ENCODE peak calls at places on chromosomes 4 and X, in eight cellular contexts. T is transverse colon, F is GM12878, O is breast epithelium, A is spleen, J is sigmoid colon, U is stomach, B is HCT116. R is an unnamed sample. For H3K4me1, the result is how much of the 10 kb centered on the place peaks cover.

GRCh38 chrX:56798866-56799864 is 70.1 kb downstream of the NBDY start:
- DNase-seq in B (no peak), U (peak), F (no peak), O (peak), A (peak), J (no peak), T (peak), R (no peak)

GRCh38 chr4:121709766-121710405 is 13.1 kb upstream of the ANXA5 start:
- DNase-seq in F (no peak), O (no peak), J (no peak), A (no peak), B (no peak), U (no peak), T (no peak), R (no peak)

GRCh38 chr4:125726121-125726520 is 411.4 kb downstream of the FAT4 start:
- DNase-seq in O (no peak), B (no peak), J (no peak), A (no peak), T (no peak), U (no peak), F (no peak), R (no peak)

GRCh38 chrX:54048413-54048812 is 4.1 kb upstream of the PHF8 start:
- DNase-seq in T (no peak), O (no peak), F (no peak), J (no peak), B (no peak), A (no peak), U (no peak), R (no peak)

GRCh38 chrX:24426340-24426913 is 38.7 kb upstream of the PDK3 start:
- DNase-seq in O (peak), B (no peak), T (no peak), F (no peak), U (no peak), J (no peak), A (no peak), R (no peak)

GRCh38 chr4:57043304-57044251 is 64.9 kb downstream of the POLR2B start:
- DNase-seq in J (no peak), A (no peak), O (peak), U (no peak), B (no peak), F (no peak), T (no peak), R (no peak)

GRCh38 chr4:119506761-119507160 is 121.8 kb downstream of the PDE5A start:
- DNase-seq in J (no peak), B (no peak), F (no peak), U (no peak), T (no peak), O (no peak), A (no peak), R (no peak)

GRCh38 chrX:111127038-111127437 is 31.0 kb downstream of the PAK3 start:
- DNase-seq in F (no peak), T (no peak), O (no peak), A (no peak), J (no peak), B (no peak), U (no peak), R (no peak)

GRCh38 chrX:100995469-100995868 is 26.0 kb downstream of the ARL13A start:
- DNase-seq in U (no peak), F (no peak), A (no peak), T (no peak), J (no peak), B (peak), O (no peak), R (no peak)

GRCh38 chrX:101260435-101260834 is 30.7 kb downstream of the TAF7L start:
- DNase-seq in O (no peak), F (no peak), A (no peak), T (no peak), J (no peak), U (no peak), B (no peak), R (no peak)

GRCh38 chr4:55549888-55550287 is 3.2 kb upstream of the CLOCK start:
- DNase-seq in J (no peak), B (peak), F (no peak), T (no peak), U (no peak), O (no peak), A (no peak), R (no peak)

GRCh38 chr4:3465698-3466671 is 2.9 kb downstream of the DOK7 start:
- DNase-seq in T (no peak), J (no peak), U (no peak), A (peak), F (no peak), O (no peak), B (no peak), R (no peak)

GRCh38 chrX:19388741-19389140 is 45.0 kb downstream of the PDHA1 start:
- DNase-seq in O (no peak), B (no peak), A (no peak), T (no peak), F (no peak), U (no peak), J (no peak), R (no peak)

GRCh38 chrX:41528784-41529183 is 81.6 kb downstream of the NYX start:
- DNase-seq in A (no peak), B (no peak), J (no peak), F (no peak), U (no peak), O (no peak), T (no peak), R (no peak)

GRCh38 chrX:30883141-30883540 is 5.9 kb downstream of the TAB3 start:
- DNase-seq in B (no peak), J (no peak), T (no peak), A (no peak), U (no peak), F (no peak), O (no peak), R (no peak)

GRCh38 chr4:86358176-86358701 is 1.6 kb downstream of the MAPK10 start:
- DNase-seq in T (no peak), B (no peak), U (no peak), J (no peak), A (no peak), O (no peak), F (no peak), R (no peak)

GRCh38 chr4:188145626-188146025 is 6.4 kb downstream of the TRIML1 start:
- DNase-seq in O (no peak), B (no peak), A (no peak), J (no peak), F (no peak), U (no peak), T (no peak), R (no peak)

DNA sequence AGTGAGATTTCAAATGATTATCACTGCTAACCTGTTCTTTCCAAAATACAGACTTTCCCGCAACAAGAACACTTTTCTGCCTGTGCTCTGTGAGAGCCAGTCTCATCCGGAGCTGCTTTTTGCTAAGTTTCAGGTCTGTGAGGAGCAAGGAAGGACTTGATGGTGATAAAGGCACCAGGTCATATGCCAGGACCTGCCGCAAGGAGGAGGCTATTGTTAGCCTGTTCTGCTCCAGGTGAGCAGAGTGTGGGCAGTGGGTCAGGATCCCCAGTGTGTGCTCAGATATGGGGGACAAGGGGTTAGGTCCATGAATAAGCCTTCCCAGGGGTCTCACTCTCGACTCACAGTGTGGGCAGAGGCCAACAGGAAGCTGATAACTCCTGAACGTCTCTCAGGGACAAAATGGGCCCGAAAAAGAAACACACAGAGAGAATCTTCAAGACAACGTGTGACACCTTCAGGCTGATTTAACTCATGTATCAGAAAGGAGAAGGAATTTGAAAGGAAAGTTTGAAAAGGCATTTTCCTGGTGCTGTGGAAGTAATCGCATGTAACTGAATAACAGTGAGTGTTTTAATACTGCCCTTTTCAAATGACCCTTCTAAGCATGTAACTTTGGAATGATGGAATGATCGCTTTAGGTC is 57.7 kb upstream of the PDLIM3 start:
- DNase-seq in A (no peak), O (no peak), J (no peak), T (no peak), U (no peak), F (no peak), B (no peak), R (no peak)
- TF ChIP-seq POLR2AphosphoS5 in A (no peak), O (no peak), J (no peak), T (no peak), U (no peak), F (no peak), B (no peak), R (no peak)

GRCh38 chr4:140374130-140374477 is 658 bp downstream of the SCOC start:
- DNase-seq in F (no peak), U (no peak), J (no peak), B (no peak), T (no peak), A (no peak), O (peak), R (no peak)
- H3K4me1 ChIP-seq in F (under half), U (under half), J (under half), B (under half), T (under half), A (under half), O (under half), R (under half)

GRCh38 chrX:20595928-20596550 is 329.3 kb upstream of the RPS6KA3 start:
- DNase-seq in O (no peak), F (no peak), J (no peak), U (no peak), T (no peak), B (no peak), A (no peak), R (no peak)
- TF ChIP-seq POLR2AphosphoS5 in O (no peak), F (no peak), J (no peak), U (no peak), T (no peak), B (no peak), A (no peak), R (no peak)

GRCh38 chr4:708631-708933 is 3.0 kb downstream of the PCGF3 start:
- DNase-seq in O (no peak), B (no peak), F (no peak), T (no peak), U (no peak), A (no peak), J (peak), R (no peak)
- H3K4me1 ChIP-seq in O (under half), B (under half), F (under half), T (under half), U (half or more), A (half or more), J (under half), R (half or more)

GRCh38 chr4:53676402-53676871 is 85.2 kb upstream of the LNX1 start:
- DNase-seq in A (no peak), J (no peak), T (no peak), U (no peak), O (no peak), B (no peak), F (no peak), R (no peak)
- TF ChIP-seq POLR2AphosphoS5 in A (no peak), J (peak), T (peak), U (peak), O (no peak), B (no peak), F (no peak), R (peak)

DNA sequence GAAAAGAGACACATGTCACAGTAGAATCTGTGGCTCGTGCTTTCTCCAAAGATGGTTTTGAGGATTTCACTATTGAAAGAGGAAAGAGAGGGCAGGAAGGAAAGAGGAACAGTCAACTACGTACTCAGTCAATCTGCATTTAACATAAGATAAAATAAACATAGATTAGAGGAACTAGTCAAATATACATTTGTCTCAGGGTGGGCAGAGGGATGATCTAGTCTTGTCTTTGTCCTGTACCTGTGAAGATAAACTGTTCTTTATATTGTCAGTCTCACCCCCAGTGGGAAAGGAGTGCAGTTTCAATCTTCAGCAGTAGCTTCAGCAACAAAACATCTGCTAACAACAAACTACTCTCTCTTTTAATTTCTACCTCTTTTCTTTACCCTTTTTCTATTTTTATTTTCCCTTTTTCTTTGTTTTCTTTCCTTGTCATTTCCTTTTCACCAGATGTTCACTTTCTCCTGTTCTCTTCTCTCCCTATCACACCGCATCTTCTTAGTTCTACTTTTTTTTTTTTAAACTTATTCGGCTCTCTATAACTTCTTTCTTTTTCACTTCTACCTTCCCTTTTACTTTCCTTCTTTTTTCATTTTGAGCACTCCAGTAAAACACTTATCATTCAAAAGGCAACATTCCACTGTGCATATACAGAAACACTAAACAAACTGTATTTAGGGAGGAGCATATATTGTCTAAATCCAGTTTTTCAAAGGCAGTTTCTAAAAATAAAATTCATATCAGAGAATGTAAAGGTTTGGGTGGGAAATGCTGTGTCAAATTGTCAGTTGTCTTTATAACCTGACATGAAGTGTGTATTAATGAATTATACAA is 51.4 kb upstream of the GUCY1A1 start:
- DNase-seq in A (no peak), U (no peak), O (no peak), F (no peak), T (no peak), J (no peak), B (no peak), R (no peak)
- H3K4me1 ChIP-seq in A (under half), U (under half), O (under half), F (under half), T (under half), J (under half), B (under half), R (under half)

DNA sequence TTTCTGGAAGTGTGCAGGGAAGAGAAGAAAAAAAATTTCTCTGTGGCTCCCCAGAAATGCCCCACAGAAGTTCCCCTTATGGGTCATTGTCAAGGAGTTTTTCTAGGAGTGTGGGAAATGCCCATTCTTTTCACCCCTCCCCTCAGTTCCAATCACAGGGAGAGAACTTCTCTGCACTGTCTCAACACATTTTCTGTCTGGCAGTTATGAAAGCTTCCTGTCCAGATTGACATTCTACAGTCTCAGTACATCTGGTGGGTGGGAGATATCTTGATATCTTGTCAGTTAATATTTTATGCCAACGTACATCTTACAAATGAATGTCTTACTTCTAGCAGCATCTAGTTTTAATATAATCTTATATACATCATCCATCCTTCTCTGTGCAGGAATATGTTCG is 566.8 kb upstream of the AADAT start:
- DNase-seq in T (no peak), A (no peak), J (no peak), F (no peak), B (no peak), O (no peak), U (no peak), R (no peak)
- TF ChIP-seq POLR2AphosphoS5 in T (no peak), A (no peak), J (no peak), F (no peak), B (no peak), O (no peak), U (no peak), R (no peak)

GRCh38 chr4:52641853-52642563 is 17.1 kb downstream of the USP46 start:
- DNase-seq in B (peak), J (no peak), T (no peak), F (peak), O (no peak), U (no peak), A (no peak), R (no peak)

GRCh38 chr4:52640808-52641595 is 18.1 kb downstream of the USP46 start:
- DNase-seq in O (no peak), J (no peak), B (peak), U (no peak), F (no peak), A (no peak), T (no peak), R (no peak)

GRCh38 chr4:52637116-52637515 is 22.0 kb downstream of the USP46 start:
- DNase-seq in J (no peak), A (no peak), B (no peak), T (no peak), U (no peak), F (no peak), O (no peak), R (no peak)

GRCh38 chr4:52635560-52635959 is 23.5 kb downstream of the USP46 start:
- DNase-seq in O (no peak), B (no peak), F (no peak), T (no peak), U (no peak), J (no peak), A (no peak), R (no peak)

GRCh38 chr4:52638717-52639116 is 20.4 kb downstream of the USP46 start:
- DNase-seq in F (no peak), A (no peak), T (no peak), O (no peak), J (no peak), B (no peak), U (no peak), R (no peak)
- H3K4me1 ChIP-seq in F (under half), A (under half), T (under half), O (under half), J (under half), B (under half), U (under half), R (under half)

DNA sequence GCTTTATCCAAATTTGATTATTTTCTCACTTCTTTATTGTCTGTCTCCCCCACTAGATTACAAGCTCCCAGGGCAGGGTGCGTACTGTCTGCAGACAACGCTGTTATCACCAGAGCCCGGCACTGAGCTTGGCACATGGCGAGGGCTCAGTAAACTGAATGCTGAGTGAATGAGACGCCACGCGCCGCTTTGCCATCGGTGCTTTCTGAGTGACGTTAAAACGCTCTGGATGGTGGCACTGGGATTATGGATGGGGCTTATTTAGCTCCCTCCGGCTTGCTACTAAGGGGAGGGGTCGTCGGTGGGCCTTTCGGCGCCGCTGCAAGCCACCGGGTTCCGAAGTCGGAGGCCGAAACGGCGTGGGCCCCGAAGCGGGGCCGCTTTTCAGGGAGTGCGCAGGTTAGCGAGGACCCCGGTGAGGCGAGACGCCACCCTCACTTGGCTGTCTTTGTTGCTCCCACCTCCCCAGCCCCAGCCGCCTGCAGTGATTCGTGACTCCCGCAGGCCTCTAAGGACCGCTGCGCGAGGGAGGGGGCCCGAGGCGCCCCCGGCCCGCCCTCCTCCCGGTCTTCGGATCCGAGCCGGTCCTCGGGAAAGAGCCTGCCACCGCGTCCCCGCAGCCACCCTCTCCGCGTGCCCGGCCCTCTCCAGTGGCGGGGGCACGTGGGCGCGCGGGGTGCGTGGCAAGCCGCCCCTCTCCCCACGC is 566 bp upstream of the FHL1 start:
- DNase-seq in O (no peak), U (no peak), T (no peak), B (no peak), F (no peak), J (no peak), A (peak), R (no peak)
- TF ChIP-seq POLR2AphosphoS5 in O (no peak), U (no peak), T (no peak), B (no peak), F (no peak), J (peak), A (no peak), R (no peak)

R was measured in suprapubic skin.